ENCODE peak calls at places on chromosomes 4 and X, in six cellular contexts. B, A, Y, O, M and F are unnamed samples.

GRCh38 chrX:44843753-44844152 is at the start of gene DUSP21:
- DNase-seq in A (no peak), O (peak), M (no peak), Y (no peak), B (no peak), F (no peak)

GRCh38 chrX:1244164-1245076 is 24.2 kb upstream of the CSF2RA start:
- DNase-seq in M (no peak), A (no peak), B (no peak), Y (peak), O (peak), F (no peak)

GRCh38 chr4:19752600-19752999 is 499.1 kb upstream of the SLIT2 start:
- DNase-seq in Y (no peak), M (no peak), B (no peak), O (no peak), A (no peak), F (no peak)

GRCh38 chr4:145909331-145909730 is 29.3 kb downstream of the ZNF827 start:
- DNase-seq in Y (peak), O (peak), B (no peak), A (no peak), M (peak), F (no peak)

GRCh38 chr4:153514001-153514526 is 47.9 kb downstream of the TMEM131L start:
- DNase-seq in O (no peak), B (no peak), A (no peak), M (no peak), Y (no peak), F (no peak)

GRCh38 chr4:56435748-56436442 is at the start of gene PAICS:
- DNase-seq in O (peak), M (peak), A (peak), B (peak), Y (peak), F (peak)

GRCh38 chr4:122383341-122383740 is 4.5 kb downstream of the ADAD1 start:
- DNase-seq in A (no peak), M (no peak), Y (no peak), B (no peak), O (no peak), F (no peak)

GRCh38 chr4:57136281-57136680 is 26.1 kb upstream of the IGFBP7 start:
- DNase-seq in M (no peak), A (no peak), Y (no peak), O (no peak), B (no peak), F (no peak)

GRCh38 chr4:88244056-88244455 is 40.3 kb downstream of the PPM1K start:
- DNase-seq in B (no peak), Y (no peak), M (no peak), A (no peak), O (no peak), F (no peak)

GRCh38 chr4:68369474-68369805 is 19.6 kb upstream of the YTHDC1 start:
- DNase-seq in A (no peak), O (no peak), Y (no peak), M (no peak), B (no peak), F (no peak)

GRCh38 chr4:48241731-48242130 is 27.9 kb downstream of the TEC start:
- DNase-seq in A (no peak), M (no peak), B (no peak), Y (no peak), O (no peak), F (no peak)

GRCh38 chr4:164571593-164572385 is 182.1 kb upstream of the SMIM31 start:
- DNase-seq in B (no peak), A (no peak), M (no peak), O (peak), Y (no peak), F (no peak)

GRCh38 chr4:73855406-73855805 is 2.3 kb downstream of the PF4V1 start:
- DNase-seq in O (no peak), A (no peak), Y (no peak), M (no peak), B (no peak), F (no peak)

GRCh38 chrX:129782706-129783105 is 3.0 kb downstream of the SASH3 start:
- DNase-seq in B (no peak), Y (no peak), A (no peak), O (no peak), M (no peak), F (no peak)

GRCh38 chrX:36336746-36337145 is 417.2 kb downstream of the CFAP47 start:
- DNase-seq in Y (no peak), A (no peak), B (no peak), M (no peak), O (no peak), F (no peak)

GRCh38 chrX:103878466-103879151 is 46.6 kb upstream of the RAB9B start:
- DNase-seq in O (no peak), B (no peak), A (no peak), Y (no peak), M (no peak), F (no peak)

GRCh38 chr4:100356172-100356571 is 161.7 kb downstream of the EMCN start:
- DNase-seq in M (no peak), O (no peak), B (no peak), Y (no peak), A (no peak), F (no peak)

GRCh38 chr4:75995727-75996126 is 5.0 kb upstream of the SDAD1 start:
- DNase-seq in O (peak), M (no peak), Y (peak), B (no peak), A (no peak), F (no peak)

GRCh38 chr4:15891312-15891711 is 47.2 kb downstream of the FGFBP1 start:
- DNase-seq in B (no peak), Y (peak), M (no peak), O (no peak), A (no peak), F (no peak)

GRCh38 chr4:180635276-180635675 is 1607.9 kb upstream of the TENM3 start:
- DNase-seq in A (no peak), Y (no peak), M (no peak), O (peak), B (no peak), F (no peak)

GRCh38 chr4:79682161-79682560 is 274.1 kb upstream of the GK2 start:
- DNase-seq in A (no peak), M (no peak), O (no peak), B (no peak), Y (no peak), F (no peak)

DNA sequence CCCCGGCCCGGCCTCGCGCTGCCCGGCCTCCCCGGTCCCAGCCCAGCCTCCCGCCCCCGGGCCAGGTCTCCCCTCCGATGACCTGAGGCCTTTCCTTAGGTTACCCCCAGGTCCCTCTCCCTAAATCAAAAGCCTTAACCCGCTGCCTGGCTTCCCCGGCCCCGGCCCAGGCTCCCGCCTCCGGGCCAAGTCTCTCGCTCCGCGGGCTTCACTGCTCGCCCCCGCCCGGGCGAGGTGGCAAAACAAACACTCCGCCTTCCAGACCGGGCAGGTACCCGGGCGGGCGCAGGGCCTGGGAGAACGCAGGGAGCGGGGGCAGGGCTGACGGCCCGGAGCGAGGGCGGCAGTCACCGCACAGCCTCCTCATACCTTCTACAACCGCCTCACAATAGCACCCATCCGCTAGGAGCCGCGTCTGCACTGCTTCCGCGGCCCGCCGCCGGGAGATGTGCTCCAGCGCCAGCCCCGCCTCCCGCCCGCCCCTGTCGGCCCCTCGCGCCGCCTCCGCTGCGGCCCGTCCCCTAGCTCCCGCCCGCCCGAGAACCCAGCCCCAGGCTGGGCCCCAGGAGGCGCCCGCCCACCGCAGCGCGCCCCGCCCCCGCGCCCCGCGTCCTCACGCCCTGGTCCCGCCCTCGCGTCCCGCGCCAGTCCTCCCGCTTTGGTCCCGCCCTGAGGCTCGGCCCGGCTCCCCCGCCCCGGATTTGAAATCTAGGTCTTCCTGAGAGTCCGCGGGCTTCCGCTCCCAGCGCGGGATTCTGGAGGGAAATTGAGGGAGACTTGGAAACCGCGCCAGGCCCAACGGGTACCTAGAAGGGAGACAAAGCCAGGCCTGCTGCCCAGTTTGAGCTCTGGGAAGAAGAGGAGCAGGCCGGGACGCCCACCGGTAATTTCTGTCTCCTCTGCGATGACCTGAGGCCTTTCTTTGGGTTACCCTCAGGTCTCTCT is at the start of the genes CASP3 and PRIMPOL:
- DNase-seq in M (peak), Y (peak), B (peak), O (peak), A (peak), F (peak)
- TF ChIP-seq CTCF in M (no peak), Y (peak), B (peak), O (peak), A (peak), F (no peak)

GRCh38 chrX:83916525-83916924 is 55.6 kb downstream of the CYLC1 start:
- DNase-seq in O (peak), Y (peak), M (no peak), B (no peak), A (no peak), F (no peak)
- TF ChIP-seq CTCF in O (peak), Y (peak), M (no peak), B (peak), A (peak), F (no peak)

GRCh38 chrX:153794897-153795816 is 689 bp downstream of the SSR4 start:
- DNase-seq in A (no peak), B (no peak), M (no peak), O (peak), Y (peak), F (no peak)

GRCh38 chrX:153792368-153792767 is 1.8 kb downstream of the IDH3G start:
- DNase-seq in A (no peak), B (no peak), Y (no peak), M (no peak), O (no peak), F (no peak)

GRCh38 chrX:153793291-153793690 is 884 bp downstream of the IDH3G start:
- DNase-seq in Y (no peak), O (no peak), B (no peak), A (no peak), M (no peak), F (no peak)

GRCh38 chrX:153791104-153791852 is 2.9 kb downstream of the IDH3G start:
- DNase-seq in A (no peak), O (no peak), M (no peak), B (no peak), Y (no peak), F (no peak)

DNA sequence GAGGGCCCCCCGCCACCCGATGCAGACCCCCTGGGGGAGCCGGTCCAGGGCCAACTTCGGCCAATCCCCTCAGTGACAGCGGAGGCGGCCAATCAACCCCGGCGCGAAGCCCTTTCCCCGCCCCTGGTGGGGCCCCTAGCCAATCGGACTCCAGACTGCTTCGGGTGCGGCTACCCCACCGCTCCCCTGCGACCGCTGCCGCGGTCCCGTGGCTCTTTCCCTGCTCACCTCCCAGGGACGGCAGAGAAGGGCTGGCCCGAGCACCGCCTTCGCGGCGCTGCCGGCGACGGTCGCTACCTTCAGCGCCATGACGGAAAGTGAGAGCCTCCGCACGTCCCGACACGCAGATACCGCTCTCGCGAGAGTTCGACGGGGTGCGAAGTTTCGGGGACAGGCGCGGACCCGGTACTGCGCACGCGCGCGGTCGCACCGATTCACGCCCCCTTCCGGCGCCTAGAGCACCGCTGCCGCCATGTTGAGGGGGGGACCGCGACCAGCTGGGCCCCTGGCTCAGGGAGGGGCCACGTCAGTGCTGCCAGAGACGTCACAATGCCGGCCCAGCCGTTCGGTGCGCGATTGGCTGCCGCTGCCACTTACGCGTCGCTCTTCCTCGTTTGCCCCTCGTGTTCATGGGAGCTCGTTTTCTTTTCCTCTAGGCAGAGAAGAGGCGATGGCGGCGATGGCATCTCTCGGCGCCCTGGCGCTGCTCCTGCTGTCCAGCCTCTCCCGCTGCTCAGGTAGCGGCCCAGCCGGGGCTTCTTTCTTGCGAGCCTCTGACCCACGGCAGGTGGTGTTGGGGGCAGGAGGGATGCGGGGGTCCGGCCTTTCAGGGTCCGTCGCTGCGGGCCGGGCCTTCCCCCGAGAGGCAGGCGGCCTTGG is at the start of the genes IDH3G and SSR4:
- DNase-seq in A (peak), M (peak), Y (peak), O (peak), B (peak), F (peak)
- TF ChIP-seq CTCF in A (peak), M (no peak), Y (no peak), O (peak), B (no peak), F (no peak)

GRCh38 chr4:107740950-107741701 is 21.1 kb upstream of the PAPSS1 start:
- DNase-seq in Y (no peak), B (peak), O (no peak), A (no peak), M (no peak), F (no peak)

GRCh38 chr4:107742196-107742595 is 22.2 kb upstream of the PAPSS1 start:
- DNase-seq in B (no peak), Y (no peak), O (no peak), A (no peak), M (no peak), F (no peak)

GRCh38 chr4:107737470-107737869 is 17.4 kb upstream of the PAPSS1 start:
- DNase-seq in O (no peak), B (no peak), A (no peak), Y (no peak), M (no peak), F (no peak)

GRCh38 chr4:107742791-107743190 is 22.8 kb upstream of the PAPSS1 start:
- DNase-seq in A (no peak), M (no peak), O (no peak), B (no peak), Y (no peak), F (no peak)

GRCh38 chr4:107740381-107740780 is 20.3 kb upstream of the PAPSS1 start:
- DNase-seq in M (no peak), A (no peak), O (peak), B (no peak), Y (peak), F (no peak)
- TF ChIP-seq CTCF in M (no peak), A (peak), O (peak), B (no peak), Y (peak), F (peak)

DNA sequence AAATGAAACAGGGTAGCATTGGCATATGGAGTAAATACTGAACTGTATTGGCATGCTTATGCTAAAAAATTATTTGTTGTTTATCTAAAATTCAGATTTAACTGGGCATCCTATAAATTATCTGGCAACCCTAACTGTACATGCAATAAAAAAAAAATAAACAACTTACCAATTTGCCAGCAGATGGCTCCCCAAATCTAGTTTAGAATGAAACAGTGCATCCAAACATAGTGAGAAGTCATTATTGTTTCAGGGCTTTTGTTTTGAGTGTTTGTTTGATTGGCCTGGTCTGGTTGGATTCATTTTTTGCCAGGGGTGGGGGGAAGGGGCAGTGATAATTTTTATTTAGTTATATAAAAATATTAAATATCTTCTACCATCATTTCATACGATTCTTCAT is 12.8 kb upstream of the NSUN7 start:
- DNase-seq in A (no peak), O (peak), M (no peak), B (no peak), Y (peak), F (no peak)
- TF ChIP-seq CTCF in A (peak), O (peak), M (peak), B (peak), Y (peak), F (peak)

DNA sequence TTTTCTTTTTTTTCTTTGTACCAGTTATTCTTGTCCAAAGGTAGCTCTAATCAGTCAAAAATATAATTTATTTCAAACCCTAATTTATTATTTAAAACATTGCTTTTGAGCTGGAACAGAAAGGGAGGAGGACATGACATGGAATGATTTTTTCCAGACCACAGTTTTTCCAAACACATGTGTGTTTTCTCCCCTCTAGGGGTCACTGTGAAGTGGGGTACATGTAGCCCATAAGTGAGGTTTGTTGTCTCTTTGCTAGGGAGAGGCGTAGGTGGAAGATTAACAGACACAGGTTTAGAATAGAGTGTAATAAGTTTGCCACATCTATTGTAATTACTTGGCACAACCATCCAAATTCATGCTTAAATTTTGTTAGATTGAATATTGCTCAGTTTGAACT is 83.0 kb downstream of the TNIP2 start:
- DNase-seq in M (no peak), B (no peak), Y (peak), A (no peak), O (peak), F (no peak)
- TF ChIP-seq CTCF in M (no peak), B (no peak), Y (peak), A (peak), O (peak), F (no peak)

DNA sequence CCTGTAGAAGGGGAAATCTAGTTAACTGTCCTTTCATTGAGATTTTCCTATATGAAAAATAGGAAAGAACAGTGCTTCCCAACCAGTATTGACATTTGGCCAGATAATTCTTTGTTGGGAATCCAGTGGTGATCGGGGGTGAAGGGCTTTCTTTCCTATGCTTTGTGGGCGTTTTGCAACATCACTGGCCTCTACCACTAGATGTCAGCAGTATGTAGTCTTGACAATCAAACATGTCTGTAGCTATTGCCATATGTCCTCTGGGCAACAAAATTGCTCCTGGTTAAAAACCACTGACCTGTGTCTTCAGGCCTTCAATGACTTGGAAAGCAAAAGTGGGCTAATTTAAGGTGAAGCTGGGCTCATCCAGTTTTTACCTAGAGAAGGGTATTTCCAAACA is 658.5 kb downstream of the DACH2 start:
- DNase-seq in O (peak), B (no peak), M (no peak), A (no peak), Y (peak), F (no peak)
- TF ChIP-seq CTCF in O (peak), B (no peak), M (no peak), A (peak), Y (peak), F (no peak)

GRCh38 chr4:8266508-8266907 is 3.0 kb upstream of the HTRA3 start:
- DNase-seq in Y (no peak), B (no peak), O (no peak), M (no peak), A (no peak), F (no peak)

GRCh38 chr4:8268211-8268610 is 1.3 kb upstream of the HTRA3 start:
- DNase-seq in O (no peak), Y (no peak), A (no peak), B (no peak), M (no peak), F (no peak)

GRCh38 chr4:8266088-8266487 is 3.5 kb upstream of the HTRA3 start:
- DNase-seq in A (no peak), B (no peak), O (no peak), M (no peak), Y (no peak), F (no peak)

GRCh38 chr4:8265171-8265929 is 4.2 kb upstream of the HTRA3 start:
- DNase-seq in O (no peak), Y (no peak), M (no peak), B (no peak), A (no peak), F (no peak)

GRCh38 chr4:8267077-8267476 is 2.5 kb upstream of the HTRA3 start:
- DNase-seq in O (peak), M (peak), Y (peak), B (no peak), A (peak), F (no peak)
- TF ChIP-seq CTCF in O (peak), M (peak), Y (peak), B (no peak), A (peak), F (peak)

GRCh38 chrX:87338510-87338909 is 179.1 kb upstream of the KLHL4 start:
- DNase-seq in M (no peak), B (no peak), O (peak), A (no peak), Y (peak), F (no peak)

GRCh38 chrX:87337267-87337666 is 180.3 kb upstream of the KLHL4 start:
- DNase-seq in B (no peak), M (no peak), Y (no peak), A (no peak), O (no peak), F (no peak)
- TF ChIP-seq CTCF in B (no peak), M (no peak), Y (no peak), A (peak), O (peak), F (no peak)